ENCODE peak calls at places on chromosomes 13 and 19, in seven cellular contexts. U is DND-41, C is Ammon's horn, H is nucleus accumbens, T is endothelial cell, A is OCI-M1, N is AG04449. O is an unnamed sample.
A peak's percentile ranks its signal among the peaks of the same experiment; 100 is the strongest.

GRCh38 chr19:38496603-38497487 is 63.4 kb downstream of the RYR1 start:
- DNase-seq in T (no peak), U (no peak), H (no peak), C (no peak), N (no peak), A (no peak), O (no peak)

GRCh38 chr13:91031508-91031907 is 316.0 kb upstream of the MIR17HG start:
- DNase-seq in H (no peak), C (no peak), U (no peak), N (no peak), A (peak; percentile 48), T (no peak), O (no peak)

GRCh38 chr19:10748924-10749434 is 31.1 kb downstream of the DNM2 start:
- DNase-seq in U (no peak), N (no peak), H (no peak), C (peak; percentile 72), A (peak; percentile 93), T (no peak), O (peak; percentile 34)

GRCh38 chr13:51865838-51866237 is 4.1 kb downstream of the CCDC70 start:
- DNase-seq in A (no peak), H (no peak), C (no peak), T (no peak), U (no peak), N (no peak), O (no peak)

GRCh38 chr19:38304866-38305429 is 897 bp downstream of the C19orf33 start:
- DNase-seq in U (no peak), C (no peak), T (peak; percentile 44), N (no peak), H (no peak), A (no peak), O (no peak)

GRCh38 chr13:60260440-60260839 is 96.7 kb upstream of the DIAPH3 start:
- DNase-seq in N (no peak), T (no peak), C (no peak), H (no peak), U (no peak), A (no peak), O (no peak)

GRCh38 chr19:38695319-38695683 is 47.9 kb downstream of the ACTN4 start:
- DNase-seq in T (no peak), H (no peak), C (no peak), A (no peak), U (no peak), N (no peak), O (no peak)

GRCh38 chr19:52695996-52696395 is 38.8 kb downstream of the ZNF611 start:
- DNase-seq in T (no peak), N (no peak), A (peak; percentile 22), H (no peak), U (no peak), C (no peak), O (no peak)

GRCh38 chr19:17346109-17346671 is 8.8 kb downstream of the GTPBP3 start:
- DNase-seq in A (peak; percentile 88), C (peak; percentile 74), N (no peak), H (peak; percentile 66), T (peak; percentile 87), U (peak; percentile 83), O (peak; percentile 88)

GRCh38 chr13:35961002-35961401 is 170.2 kb downstream of the DCLK1 start:
- DNase-seq in C (no peak), U (no peak), N (no peak), A (no peak), T (no peak), H (no peak), O (no peak)

GRCh38 chr13:41222259-41222852 is 28.0 kb upstream of the KBTBD7 start:
- DNase-seq in T (peak; percentile 59), N (no peak), H (peak; percentile 10), A (peak; percentile 80), C (peak; percentile 58), U (peak; percentile 64), O (peak; percentile 28)

GRCh38 chr13:75480691-75481175 is 1.2 kb downstream of the TBC1D4 start:
- DNase-seq in H (peak; percentile 25), N (no peak), T (peak; percentile 36), A (peak; percentile 77), C (peak; percentile 37), U (no peak), O (no peak)

GRCh38 chr13:85521586-85521985 is 277.6 kb downstream of the SLITRK6 start:
- DNase-seq in U (no peak), H (no peak), N (no peak), C (no peak), T (no peak), A (no peak), O (no peak)

GRCh38 chr19:1170938-1171754 is 2.9 kb downstream of the SBNO2 start:
- DNase-seq in U (no peak), A (no peak), N (no peak), H (no peak), C (no peak), T (no peak), O (no peak)